ENCODE peak calls at places on chromosomes 16 and 17, in five cellular contexts. V, U, N, B and O are unnamed samples.

GRCh38 chr17:75551276-75551675 is 25.8 kb downstream of the LLGL2 start:
- DNase-seq in V (no peak), U (no peak), N (no peak), B (no peak), O (no peak)

GRCh38 chr17:30203471-30203981 is 32.0 kb downstream of the SLC6A4 start:
- DNase-seq in V (no peak), U (peak; percentile 85), N (peak; percentile 68), B (no peak), O (no peak)

GRCh38 chr17:66715076-66715675 is 119.7 kb upstream of the CACNG5 start:
- DNase-seq in V (no peak), U (peak; percentile 61), N (no peak), B (no peak), O (no peak)

GRCh38 chr16:30041841-30042240 is 10.8 kb upstream of the TLCD3B start:
- DNase-seq in V (no peak), U (no peak), N (peak; percentile 40), B (peak; percentile 53), O (no peak)

GRCh38 chr17:19336938-19337711 is 25.4 kb downstream of the B9D1 start:
- DNase-seq in V (no peak), U (peak; percentile 91), N (peak; percentile 54), B (no peak), O (no peak)

GRCh38 chr17:72359811-72360210 is 239.0 kb downstream of the SOX9 start:
- DNase-seq in V (no peak), U (no peak), N (no peak), B (no peak), O (no peak)

GRCh38 chr16:66617728-66618127 is 13.2 kb downstream of the CMTM3 start:
- DNase-seq in V (no peak), U (no peak), N (no peak), B (no peak), O (no peak)

GRCh38 chr16:77679901-77680300 is 42.4 kb upstream of the NUDT7 start:
- DNase-seq in V (no peak), U (no peak), N (no peak), B (no peak), O (no peak)

GRCh38 chr16:11094075-11094593 is 149.8 kb downstream of the CLEC16A start:
- DNase-seq in V (peak; percentile 73), U (no peak), N (no peak), B (peak; percentile 21), O (peak; percentile 79)

GRCh38 chr16:67967956-67968439 is 439 bp downstream of the SLC12A4 start:
- DNase-seq in V (peak; percentile 57), U (peak; percentile 67), N (peak; percentile 54), B (no peak), O (peak; percentile 69)

GRCh38 chr16:50152386-50152806 is 710 bp upstream of the TENT4B start:
- DNase-seq in V (peak; percentile 80), U (peak; percentile 67), N (no peak), B (no peak), O (peak; percentile 83)

GRCh38 chr16:64051826-64052225 is 1070.0 kb downstream of the CDH11 start:
- DNase-seq in V (no peak), U (peak; percentile 43), N (peak; percentile 65), B (peak; percentile 3), O (no peak)

GRCh38 chr17:40286473-40286872 is 1.2 kb upstream of the CDC6 start:
- DNase-seq in V (no peak), U (no peak), N (no peak), B (no peak), O (no peak)

GRCh38 chr17:75848523-75849303 is 4.5 kb upstream of the UNC13D start:
- DNase-seq in V (peak; percentile 61), U (peak; percentile 99), N (peak; percentile 96), B (peak; percentile 9), O (peak; percentile 72)

GRCh38 chr17:69870751-69871199 is 204.2 kb upstream of the KCNJ16 start:
- DNase-seq in V (no peak), U (peak; percentile 52), N (peak; percentile 41), B (peak; percentile 70), O (no peak)

GRCh38 chr17:31838641-31839225 is 20.3 kb downstream of the COPRS start:
- DNase-seq in V (no peak), U (no peak), N (no peak), B (no peak), O (no peak)

GRCh38 chr17:7650509-7651096 is at the start of gene ATP1B2:
- DNase-seq in V (peak; percentile 83), U (peak; percentile 98), N (peak; percentile 99), B (no peak), O (peak; percentile 89)

GRCh38 chr17:15436399-15437369 is 30.7 kb downstream of the CDRT4 start:
- DNase-seq in V (no peak), U (peak; percentile 85), N (peak; percentile 62), B (no peak), O (no peak)

GRCh38 chr17:48052956-48053757 is 5.0 kb downstream of the NFE2L1 start:
- DNase-seq in V (no peak), U (peak; percentile 65), N (peak; percentile 14), B (peak; percentile 35), O (no peak)

GRCh38 chr17:17682293-17682736 is 1.1 kb downstream of the RAI1 start:
- DNase-seq in V (peak; percentile 82), U (peak; percentile 62), N (no peak), B (no peak), O (peak; percentile 84)

GRCh38 chr17:41665566-41666335 is 22.9 kb upstream of the EIF1 start:
- DNase-seq in V (peak; percentile 93), U (peak; percentile 98), N (peak; percentile 91), B (peak; percentile 70), O (peak; percentile 94)

GRCh38 chr16:49348408-49349176 is 25.0 kb upstream of the C16orf78 start:
- DNase-seq in V (no peak), U (peak; percentile 64), N (peak; percentile 68), B (no peak), O (no peak)

GRCh38 chr17:3794890-3795757 is 5.9 kb downstream of the ITGAE start:
- DNase-seq in V (no peak), U (peak; percentile 65), N (no peak), B (peak; percentile 40), O (no peak)

GRCh38 chr16:2042171-2042570 is 5.5 kb downstream of the NTHL1 start:
- DNase-seq in V (no peak), U (no peak), N (no peak), B (no peak), O (no peak)

GRCh38 chr17:48636177-48637018 is 10.2 kb upstream of the HOXB9 start:
- DNase-seq in V (peak; percentile 82), U (peak; percentile 100), N (peak; percentile 98), B (peak; percentile 14), O (peak; percentile 86)

GRCh38 chr17:76272541-76273434 is 7.6 kb downstream of the UBALD2 start:
- DNase-seq in V (peak; percentile 77), U (no peak), N (no peak), B (no peak), O (peak; percentile 81)

GRCh38 chr17:66980896-66981295 is 16.4 kb downstream of the CACNG4 start:
- DNase-seq in V (no peak), U (no peak), N (no peak), B (no peak), O (no peak)

GRCh38 chr17:17815436-17816200 is 21.2 kb downstream of the SREBF1 start:
- DNase-seq in V (no peak), U (no peak), N (no peak), B (no peak), O (no peak)

GRCh38 chr16:10388987-10389386 is 3.1 kb downstream of the ATF7IP2 start:
- DNase-seq in V (no peak), U (no peak), N (no peak), B (no peak), O (no peak)

GRCh38 chr17:3695723-3696411 is at the start of gene P2RX5:
- DNase-seq in V (peak; percentile 59), U (peak; percentile 94), N (peak; percentile 75), B (no peak), O (peak; percentile 69)

GRCh38 chr17:74545456-74546230 is at the start of gene CD300C:
- DNase-seq in V (no peak), U (no peak), N (no peak), B (no peak), O (no peak)

DNA sequence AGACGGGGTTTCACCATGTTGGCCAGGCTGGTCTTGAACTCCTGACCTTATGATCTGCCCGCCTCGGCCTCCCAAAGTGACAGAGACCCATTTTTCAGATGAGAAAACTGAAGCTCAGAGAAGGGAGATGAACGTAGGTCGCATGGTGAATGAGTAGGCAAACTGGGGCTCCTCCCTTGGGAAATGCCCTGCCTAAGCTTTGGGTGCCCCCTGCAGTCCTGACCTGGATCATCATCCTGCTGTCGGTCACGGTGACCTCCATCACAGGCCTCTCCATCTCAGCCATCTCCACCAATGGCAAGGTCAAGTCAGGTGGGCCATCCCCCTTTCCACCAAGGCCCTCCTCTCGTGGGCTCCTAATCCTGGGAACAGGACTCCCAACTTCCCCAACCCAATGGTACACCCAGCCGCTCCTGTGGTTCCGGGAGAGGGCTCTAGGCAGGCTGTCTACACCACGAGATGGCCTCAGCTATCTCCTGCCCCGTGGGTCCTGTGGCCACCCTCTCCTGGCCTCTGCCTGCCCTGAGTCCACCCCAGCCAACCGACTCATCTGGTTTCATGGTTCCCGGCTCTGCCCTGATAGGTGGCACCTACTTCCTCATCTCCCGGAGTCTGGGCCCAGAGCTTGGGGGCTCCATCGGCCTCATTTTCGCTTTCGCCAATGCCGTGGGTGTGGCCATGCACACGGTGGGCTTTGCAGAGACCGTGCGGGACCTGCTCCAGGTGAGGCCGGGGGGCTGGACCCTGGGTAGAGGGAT is 4.7 kb downstream of the SLC12A3 start:
- DNase-seq in V (peak; percentile 68), U (peak; percentile 89), N (peak; percentile 75), B (peak; percentile 17), O (peak; percentile 74)
- TF ChIP-seq CTCF in V (peak; percentile 39), U (peak; percentile 72), N (peak; percentile 54), B (peak; percentile 59), O (peak; percentile 28)

DNA sequence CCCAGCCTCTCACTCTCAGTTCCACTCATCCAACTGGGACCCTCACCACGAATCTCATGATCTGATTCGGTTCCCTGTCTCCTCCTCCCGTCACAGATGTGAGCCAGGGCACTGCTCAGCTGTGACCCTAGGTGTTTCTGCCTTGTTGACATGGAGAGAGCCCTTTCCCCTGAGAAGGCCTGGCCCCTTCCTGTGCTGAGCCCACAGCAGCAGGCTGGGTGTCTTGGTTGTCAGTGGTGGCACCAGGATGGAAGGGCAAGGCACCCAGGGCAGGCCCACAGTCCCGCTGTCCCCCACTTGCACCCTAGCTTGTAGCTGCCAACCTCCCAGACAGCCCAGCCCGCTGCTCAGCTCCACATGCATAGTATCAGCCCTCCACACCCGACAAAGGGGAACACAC is 26.5 kb downstream of the STH start:
- DNase-seq in V (no peak), U (no peak), N (no peak), B (no peak), O (no peak)
- TF ChIP-seq CTCF in V (no peak), U (no peak), N (no peak), B (no peak), O (no peak)

GRCh38 chr16:87930456-87930855 is 5.9 kb downstream of the CA5A start:
- DNase-seq in V (no peak), U (peak; percentile 71), N (peak; percentile 61), B (no peak), O (no peak)
- TF ChIP-seq CTCF in V (peak; percentile 20), U (peak; percentile 62), N (peak; percentile 51), B (peak; percentile 38), O (no peak)

DNA sequence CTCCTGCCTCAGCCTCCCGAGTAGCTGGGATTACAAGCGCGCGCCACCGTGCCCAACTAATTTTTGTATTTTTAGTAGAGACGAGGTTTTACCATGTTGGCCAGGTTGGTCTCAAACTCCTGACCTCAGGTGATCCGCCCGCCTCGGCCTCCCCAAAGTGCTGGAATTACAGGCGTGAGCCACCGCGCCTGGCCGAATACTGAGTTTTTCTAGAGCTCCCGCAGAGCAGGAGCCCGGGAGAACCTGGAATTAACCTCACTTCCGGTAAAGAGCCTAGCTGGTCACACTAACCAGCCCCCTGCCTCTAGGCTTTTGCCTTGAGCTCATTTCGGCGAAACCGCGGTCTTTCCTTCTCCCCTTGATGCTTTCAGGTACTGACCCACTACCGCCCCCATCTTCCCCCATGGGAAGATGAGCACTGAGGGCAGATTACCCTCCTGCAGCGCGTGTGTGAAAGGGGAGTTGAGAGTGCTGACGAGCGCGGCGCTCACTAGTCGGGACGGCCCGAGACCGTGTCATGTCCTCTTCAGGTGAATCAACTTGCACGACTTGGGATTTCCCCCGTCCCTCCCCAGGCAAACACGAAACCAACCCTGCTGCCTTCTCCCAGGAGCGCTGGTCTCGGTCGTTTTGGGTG is 743 bp upstream of the NEK8 start:
- DNase-seq in V (peak; percentile 80), U (peak; percentile 98), N (peak; percentile 97), B (peak; percentile 47), O (peak; percentile 83)
- TF ChIP-seq CTCF in V (peak; percentile 30), U (peak; percentile 58), N (peak; percentile 9), B (peak; percentile 65), O (peak; percentile 31)